ENCODE peak calls at places on chromosomes 7 and 10, in ten cellular contexts. Z, U, C, D, X, P, B, L, F and T are unnamed samples. For H3K4me1, the result is how much of the 10 kb centered on the place peaks cover.

GRCh38 chr10:110865184-110865803 is 6.4 kb upstream of the PDCD4 start:
- DNase-seq in Z (no peak), U (no peak), C (no peak), D (no peak), X (no peak), P (no peak), B (peak), L (peak), F (no peak), T (no peak)

GRCh38 chr7:18086165-18087030 is 58.8 kb upstream of the PRPS1L1 start:
- DNase-seq in Z (peak), U (no peak), C (peak), D (peak), X (peak), P (peak), B (peak), L (peak), F (peak), T (peak)

GRCh38 chr10:3786295-3786981 is 1.4 kb upstream of the KLF6 start:
- DNase-seq in Z (peak), U (no peak), C (peak), D (no peak), X (peak), P (peak), B (no peak), L (peak), F (peak), T (peak)

GRCh38 chr10:96714856-96715255 is 5.5 kb downstream of the PIK3AP1 start:
- DNase-seq in Z (no peak), U (no peak), C (no peak), D (no peak), X (no peak), P (no peak), B (no peak), L (no peak), F (no peak), T (no peak)

GRCh38 chr7:96738705-96739104 is 29.1 kb upstream of the SEM1 start:
- DNase-seq in Z (no peak), U (no peak), C (no peak), D (no peak), X (no peak), P (no peak), B (no peak), L (no peak), F (no peak), T (no peak)

GRCh38 chr7:132251327-132251659 is 325.0 kb downstream of the PLXNA4 start:
- DNase-seq in Z (peak), U (no peak), C (no peak), D (no peak), X (peak), P (peak), B (peak), L (peak), F (peak), T (peak)

GRCh38 chr7:74575083-74575803 is 82.3 kb upstream of the GTF2I start:
- DNase-seq in Z (no peak), U (no peak), C (peak), D (peak), X (no peak), P (peak), B (no peak), L (no peak), F (no peak), T (no peak)

GRCh38 chr7:92750961-92751360 is 85.4 kb downstream of the CDK6 start:
- DNase-seq in Z (no peak), U (no peak), C (no peak), D (no peak), X (no peak), P (no peak), B (no peak), L (no peak), F (no peak), T (no peak)

GRCh38 chr10:47401874-47402645 is 18.0 kb upstream of the ZNF488 start:
- DNase-seq in Z (no peak), U (no peak), C (no peak), D (no peak), X (no peak), P (no peak), B (no peak), L (no peak), F (peak), T (no peak)

GRCh38 chr10:24357344-24358021 is 148.5 kb downstream of the KIAA1217 start:
- DNase-seq in Z (no peak), U (no peak), C (no peak), D (no peak), X (no peak), P (no peak), B (no peak), L (no peak), F (no peak), T (no peak)

GRCh38 chr7:47354831-47355541 is 226.9 kb downstream of the TNS3 start:
- DNase-seq in Z (no peak), U (no peak), C (peak), D (no peak), X (peak), P (peak), B (no peak), L (peak), F (no peak), T (no peak)

GRCh38 chr10:1171586-1171985 is 115.4 kb downstream of the WDR37 start:
- DNase-seq in Z (peak), U (no peak), C (no peak), D (no peak), X (no peak), P (no peak), B (no peak), L (no peak), F (no peak), T (no peak)

GRCh38 chr7:105866124-105866801 is 10.1 kb downstream of the ATXN7L1 start:
- DNase-seq in Z (no peak), U (no peak), C (no peak), D (no peak), X (no peak), P (no peak), B (no peak), L (no peak), F (no peak), T (no peak)

GRCh38 chr10:16832351-16833080 is 15.3 kb upstream of the RSU1 start:
- DNase-seq in Z (no peak), U (no peak), C (no peak), D (no peak), X (peak), P (peak), B (peak), L (no peak), F (no peak), T (no peak)

GRCh38 chr10:21702633-21703111 is 168.6 kb downstream of the MLLT10 start:
- DNase-seq in Z (no peak), U (no peak), C (no peak), D (no peak), X (no peak), P (no peak), B (no peak), L (no peak), F (no peak), T (no peak)

GRCh38 chr10:71396084-71396713 is 521 bp upstream of the CDH23 start:
- DNase-seq in Z (peak), U (no peak), C (peak), D (peak), X (peak), P (peak), B (peak), L (peak), F (no peak), T (peak)

GRCh38 chr7:17497136-17497535 is 198.7 kb downstream of the AHR start:
- DNase-seq in Z (no peak), U (no peak), C (no peak), D (no peak), X (no peak), P (no peak), B (no peak), L (no peak), F (no peak), T (no peak)

GRCh38 chr7:78398576-78398975 is 600.0 kb downstream of the PHTF2 start:
- DNase-seq in Z (no peak), U (no peak), C (no peak), D (no peak), X (no peak), P (no peak), B (no peak), L (no peak), F (no peak), T (no peak)

GRCh38 chr10:30284860-30285594 is 64.1 kb downstream of the MTPAP start:
- DNase-seq in Z (no peak), U (no peak), C (no peak), D (no peak), X (no peak), P (no peak), B (no peak), L (no peak), F (no peak), T (no peak)

GRCh38 chr10:119726291-119727261 is 726 bp downstream of the INPP5F start:
- DNase-seq in Z (no peak), U (no peak), C (no peak), D (no peak), X (no peak), P (peak), B (peak), L (peak), F (no peak), T (no peak)

GRCh38 chr10:12564173-12564572 is 214.8 kb downstream of the CAMK1D start:
- DNase-seq in Z (no peak), U (no peak), C (no peak), D (no peak), X (no peak), P (no peak), B (no peak), L (no peak), F (no peak), T (no peak)

GRCh38 chr10:95819620-95820329 is 63.8 kb downstream of the ENTPD1 start:
- DNase-seq in Z (no peak), U (no peak), C (no peak), D (no peak), X (no peak), P (no peak), B (no peak), L (no peak), F (no peak), T (no peak)

GRCh38 chr7:68730871-68731403 is 867.3 kb upstream of the AUTS2 start:
- DNase-seq in Z (no peak), U (no peak), C (no peak), D (no peak), X (peak), P (no peak), B (no peak), L (no peak), F (no peak), T (no peak)

GRCh38 chr7:149468208-149468607 is 7.3 kb upstream of the ZNF777 start:
- DNase-seq in Z (no peak), U (no peak), C (no peak), D (no peak), X (no peak), P (no peak), B (no peak), L (no peak), F (no peak), T (no peak)

GRCh38 chr7:82443801-82444219 is 233 bp upstream of the CACNA2D1 start:
- DNase-seq in Z (peak), U (peak), C (no peak), D (peak), X (peak), P (peak), B (peak), L (peak), F (peak), T (peak)

GRCh38 chr10:63343476-63343875 is 122.3 kb downstream of the JMJD1C start:
- DNase-seq in Z (no peak), U (no peak), C (no peak), D (no peak), X (no peak), P (no peak), B (no peak), L (no peak), F (no peak), T (no peak)

GRCh38 chr7:82050134-82050533 is 280.3 kb upstream of the HGF start:
- DNase-seq in Z (no peak), U (no peak), C (no peak), D (peak), X (no peak), P (no peak), B (no peak), L (no peak), F (no peak), T (no peak)

GRCh38 chr7:17212188-17212587 is 86.3 kb upstream of the AHR start:
- DNase-seq in Z (no peak), U (no peak), C (no peak), D (no peak), X (no peak), P (no peak), B (no peak), L (no peak), F (no peak), T (no peak)

GRCh38 chr7:149570784-149571183 is 73.2 kb upstream of the ZNF746 start:
- DNase-seq in Z (no peak), U (no peak), C (no peak), D (no peak), X (no peak), P (no peak), B (no peak), L (no peak), F (no peak), T (no peak)

GRCh38 chr10:44908071-44908709 is 2.9 kb upstream of the TMEM72 start:
- DNase-seq in Z (no peak), U (no peak), C (no peak), D (no peak), X (no peak), P (no peak), B (no peak), L (no peak), F (no peak), T (no peak)

GRCh38 chr7:70193514-70193913 is 595.2 kb downstream of the AUTS2 start:
- DNase-seq in Z (no peak), U (no peak), C (no peak), D (no peak), X (no peak), P (peak), B (no peak), L (peak), F (no peak), T (no peak)

GRCh38 chr10:21334891-21335696 is 190.4 kb downstream of the SKIDA1 start:
- DNase-seq in Z (peak), U (no peak), C (peak), D (peak), X (no peak), P (no peak), B (peak), L (no peak), F (peak), T (peak)

GRCh38 chr7:78141533-78142281 is 343.1 kb downstream of the PHTF2 start:
- DNase-seq in Z (no peak), U (no peak), C (no peak), D (no peak), X (no peak), P (no peak), B (no peak), L (no peak), F (no peak), T (no peak)

GRCh38 chr10:94131885-94132284 is 138.2 kb downstream of the PLCE1 start:
- DNase-seq in Z (no peak), U (no peak), C (no peak), D (no peak), X (no peak), P (no peak), B (no peak), L (no peak), F (no peak), T (no peak)

GRCh38 chr7:122604251-122604650 is 94.7 kb downstream of the RNF133 start:
- DNase-seq in Z (no peak), U (no peak), C (no peak), D (no peak), X (no peak), P (no peak), B (no peak), L (no peak), F (no peak), T (no peak)

GRCh38 chr10:58631715-58632114 is 119.0 kb downstream of the BICC1 start:
- DNase-seq in Z (no peak), U (no peak), C (no peak), D (no peak), X (no peak), P (no peak), B (no peak), L (no peak), F (no peak), T (no peak)

DNA sequence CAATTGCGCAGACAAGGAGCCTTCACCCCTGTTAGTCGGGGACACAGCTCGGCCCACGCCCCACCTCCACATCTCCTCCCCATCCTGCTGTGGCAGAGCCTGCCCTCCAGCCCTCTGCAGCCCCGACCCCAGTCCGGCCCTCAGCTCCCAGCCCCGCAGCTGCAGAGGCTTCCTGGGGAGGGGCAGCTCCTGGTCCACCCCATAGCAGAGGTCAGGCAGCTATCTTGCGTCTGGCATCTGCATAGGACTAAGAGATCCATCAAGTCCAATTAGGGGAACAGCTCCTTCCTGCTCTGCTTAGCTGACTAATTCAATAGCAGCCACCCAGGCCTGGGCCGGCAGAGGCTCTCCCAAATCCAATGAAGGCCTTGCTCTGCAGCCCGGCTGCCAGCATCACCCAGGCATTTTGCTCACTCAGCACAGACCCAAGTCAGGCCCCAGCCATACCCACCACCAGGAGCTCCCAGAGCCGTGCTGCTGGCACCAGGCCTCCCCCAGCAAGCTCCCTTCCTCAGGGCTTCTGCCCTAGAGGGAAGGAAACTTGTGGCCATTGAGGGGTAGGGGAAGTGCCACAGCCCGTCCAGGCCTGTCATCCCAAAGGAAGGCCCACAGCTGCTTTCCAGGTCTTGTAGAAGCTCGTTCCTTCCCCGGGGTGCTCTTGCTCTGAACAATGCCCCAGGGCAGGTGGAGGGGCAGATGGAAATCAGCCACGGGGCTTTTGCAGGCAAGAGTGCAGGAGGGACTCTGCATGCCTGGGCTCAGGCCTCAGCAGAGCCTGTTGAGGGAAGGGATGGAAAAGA is 106.2 kb upstream of the RET start:
- DNase-seq in Z (peak), U (no peak), C (no peak), D (no peak), X (no peak), P (no peak), B (no peak), L (no peak), F (peak), T (peak)
- H3K4me1 ChIP-seq in Z (under half), U (under half), C (under half), D (under half), X (under half), P (under half), B (under half), L (under half), F (under half), T (under half)

DNA sequence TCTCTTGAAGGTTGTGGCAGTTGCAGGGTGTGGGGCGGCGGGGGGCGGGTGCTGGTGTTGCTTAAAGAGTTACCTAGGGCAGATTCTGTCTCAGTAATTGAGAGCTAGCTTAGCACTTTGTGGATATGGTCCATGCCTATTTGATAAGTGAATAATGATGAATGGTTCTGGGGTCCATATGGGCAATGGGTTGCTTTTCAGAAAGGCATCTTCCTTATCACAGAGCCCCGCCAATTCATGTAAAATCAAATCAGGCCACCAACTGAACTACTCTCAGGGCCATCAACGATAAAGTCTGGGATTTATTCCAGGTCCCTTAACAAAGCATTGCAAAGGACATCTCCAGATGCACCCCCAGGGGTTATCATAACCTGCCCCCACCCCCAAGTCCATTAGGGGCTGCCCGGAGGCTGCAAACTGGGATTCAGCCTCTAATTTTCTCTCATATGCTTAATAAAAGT is 1.8 kb upstream of the PRRT4 start:
- DNase-seq in Z (no peak), U (no peak), C (no peak), D (no peak), X (no peak), P (no peak), B (no peak), L (no peak), F (no peak), T (no peak)
- H3K27ac ChIP-seq in Z (no peak), U (no peak), C (no peak), D (no peak), X (no peak), P (no peak), B (no peak), L (no peak), F (no peak), T (no peak)

DNA sequence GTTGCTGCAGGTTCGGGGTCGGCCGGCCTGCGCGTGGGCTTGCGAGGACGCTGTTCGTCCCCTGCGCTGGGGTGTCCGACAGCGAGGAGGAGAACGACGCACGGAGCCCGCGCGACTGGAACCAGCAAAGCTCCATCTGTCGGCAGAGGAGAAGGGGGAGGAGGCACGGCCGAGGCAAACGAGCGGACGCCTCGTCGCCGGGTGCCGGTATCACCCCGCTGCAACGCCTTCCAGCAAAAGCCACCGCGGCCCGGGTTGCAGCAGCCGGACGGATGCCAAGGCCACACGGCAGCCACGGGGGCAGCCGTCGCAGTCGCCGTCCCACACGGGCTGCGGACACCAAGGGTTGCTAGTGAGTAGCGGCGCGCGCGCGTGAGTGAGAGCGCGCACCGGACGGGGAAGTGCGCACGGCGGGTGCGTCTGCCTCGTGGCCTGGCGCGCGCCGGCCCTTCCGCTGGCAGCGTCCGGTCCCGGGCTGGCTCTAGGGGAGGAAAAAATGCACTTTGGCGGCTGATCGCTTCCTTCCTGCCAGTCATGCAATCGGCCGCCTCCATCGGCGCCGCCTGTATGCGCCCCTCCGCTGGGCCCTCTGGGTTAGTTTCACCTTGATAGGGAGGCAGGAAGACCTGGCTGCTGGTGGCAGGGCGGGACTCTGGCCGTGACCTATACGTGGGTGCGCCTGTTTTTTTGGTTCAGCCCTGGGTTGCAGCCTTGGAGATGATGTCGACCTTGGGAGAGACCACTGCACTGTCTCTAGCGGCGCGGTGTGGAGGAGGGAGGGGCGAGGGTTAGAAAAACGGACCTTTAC is 446 bp downstream of the STAMBPL1 start:
- DNase-seq in Z (peak), U (peak), C (peak), D (peak), X (peak), P (peak), B (peak), L (peak), F (peak), T (peak)
- TF ChIP-seq POLR2A in Z (peak), U (peak), C (no peak), D (peak), X (peak), P (peak), B (peak), L (no peak), F (no peak), T (peak)

DNA sequence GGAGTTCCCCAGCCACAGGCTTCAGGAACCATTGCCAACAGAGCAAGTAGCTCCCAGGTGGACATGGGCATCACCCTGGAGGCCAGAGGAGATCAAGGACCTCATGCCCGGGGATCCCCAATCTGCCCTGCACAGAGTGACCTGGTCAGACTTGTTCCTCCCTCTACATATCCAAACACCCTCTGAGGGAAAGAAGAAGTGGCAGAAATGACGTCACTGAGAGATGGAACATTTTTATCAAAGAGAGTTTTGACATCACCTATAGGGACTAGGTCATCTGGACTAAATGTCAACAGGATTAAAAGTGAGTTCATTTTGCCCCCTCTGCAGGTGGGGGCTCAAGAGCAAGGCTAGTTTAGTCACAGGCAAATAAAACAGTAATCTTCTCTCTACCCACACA is 273.7 kb downstream of the SKAP2 start:
- DNase-seq in Z (no peak), U (no peak), C (no peak), D (no peak), X (no peak), P (no peak), B (no peak), L (no peak), F (no peak), T (no peak)
- H3K4me1 ChIP-seq in Z (under half), U (under half), C (under half), D (under half), X (under half), P (under half), B (under half), L (under half), F (under half), T (under half)